ENCODE peak calls at places on chromosome 11, in five cellular contexts. L is HCT116, C is K562, Y is HepG2, D is GM12878. X is an unnamed sample.

GRCh38 chr11:58674609-58675008 is 52.1 kb downstream of the CNTF start:
- DNase-seq in L (no peak), C (no peak), Y (no peak), D (no peak), X (no peak)

GRCh38 chr11:105933666-105934065 is 88.4 kb downstream of the MSANTD4 start:
- DNase-seq in L (no peak), C (no peak), Y (no peak), D (no peak), X (no peak)

GRCh38 chr11:8839957-8840945 is 70.7 kb upstream of the AKIP1 start:
- DNase-seq in L (no peak), C (no peak), Y (peak; percentile 35), D (no peak), X (peak; percentile 50)

GRCh38 chr11:27353593-27354358 is 9.2 kb downstream of the CCDC34 start:
- DNase-seq in L (no peak), C (no peak), Y (no peak), D (no peak), X (no peak)

GRCh38 chr11:122491486-122491885 is 164.0 kb upstream of the UBASH3B start:
- DNase-seq in L (no peak), C (no peak), Y (no peak), D (no peak), X (no peak)

GRCh38 chr11:7944123-7944522 is 2.6 kb upstream of the OR10A3 start:
- DNase-seq in L (no peak), C (no peak), Y (no peak), D (no peak), X (no peak)

GRCh38 chr11:115222218-115222862 is 281.9 kb downstream of the CADM1 start:
- DNase-seq in L (no peak), C (peak; percentile 2), Y (peak; percentile 30), D (peak; percentile 96), X (peak; percentile 28)

GRCh38 chr11:110830344-110831141 is 118.3 kb upstream of the ARHGAP20 start:
- DNase-seq in L (no peak), C (no peak), Y (no peak), D (no peak), X (peak; percentile 64)

GRCh38 chr11:11552688-11553087 is 69.1 kb downstream of the GALNT18 start:
- DNase-seq in L (no peak), C (no peak), Y (no peak), D (no peak), X (no peak)

GRCh38 chr11:126008956-126009355 is 53.7 kb downstream of the CDON start:
- DNase-seq in L (no peak), C (no peak), Y (no peak), D (no peak), X (no peak)

GRCh38 chr11:88520391-88520790 is 182.9 kb upstream of the CTSC start:
- DNase-seq in L (no peak), C (no peak), Y (no peak), D (no peak), X (no peak)

GRCh38 chr11:34250732-34251639 is 106.8 kb downstream of the ABTB2 start:
- DNase-seq in L (peak; percentile 75), C (peak; percentile 27), Y (no peak), D (no peak), X (peak; percentile 53)

GRCh38 chr11:1341928-1342524 is 32.6 kb upstream of the TOLLIP start:
- DNase-seq in L (no peak), C (no peak), Y (no peak), D (no peak), X (no peak)

GRCh38 chr11:131999084-131999483 is 628.7 kb downstream of the NTM start:
- DNase-seq in L (no peak), C (no peak), Y (no peak), D (no peak), X (peak; percentile 20)

GRCh38 chr11:121740902-121741301 is 288.1 kb upstream of the SORL1-AS1 start:
- DNase-seq in L (no peak), C (no peak), Y (no peak), D (no peak), X (no peak)

GRCh38 chr11:125948278-125949051 is 2.6 kb downstream of the VSIG10L2 start:
- DNase-seq in L (no peak), C (no peak), Y (no peak), D (no peak), X (no peak)

GRCh38 chr11:70471254-70471653 is 72.9 kb downstream of the CTTN start:
- DNase-seq in L (peak; percentile 23), C (peak; percentile 80), Y (no peak), D (no peak), X (peak; percentile 93)

GRCh38 chr11:100515087-100515486 is 172.0 kb upstream of the ARHGAP42 start:
- DNase-seq in L (no peak), C (no peak), Y (no peak), D (no peak), X (peak; percentile 83)

GRCh38 chr11:65973439-65974110 is 12.0 kb downstream of the SART1 start:
- DNase-seq in L (no peak), C (no peak), Y (no peak), D (no peak), X (no peak)

GRCh38 chr11:116693206-116694016 is 79.4 kb downstream of the BUD13 start:
- DNase-seq in L (no peak), C (no peak), Y (no peak), D (no peak), X (no peak)

GRCh38 chr11:19511066-19511412 is 201.6 kb upstream of the NAV2 start:
- DNase-seq in L (no peak), C (no peak), Y (no peak), D (no peak), X (no peak)

GRCh38 chr11:86748296-86748695 is 52.0 kb upstream of the PRSS23 start:
- DNase-seq in L (no peak), C (no peak), Y (no peak), D (no peak), X (no peak)

GRCh38 chr11:94754819-94755218 is 13.3 kb upstream of the AMOTL1 start:
- DNase-seq in L (no peak), C (no peak), Y (no peak), D (no peak), X (no peak)

GRCh38 chr11:18731949-18732821 is 6.2 kb upstream of the IGSF22 start:
- DNase-seq in L (peak; percentile 19), C (peak; percentile 67), Y (no peak), D (peak; percentile 24), X (peak; percentile 56)

GRCh38 chr11:114827043-114827442 is 148.7 kb downstream of the NXPE2 start:
- DNase-seq in L (no peak), C (no peak), Y (no peak), D (no peak), X (no peak)

GRCh38 chr11:117044287-117045035 is 53.8 kb downstream of the SIK3 start:
- DNase-seq in L (no peak), C (no peak), Y (no peak), D (no peak), X (no peak)

GRCh38 chr11:33949201-33949913 is 57.5 kb upstream of the LMO2 start:
- DNase-seq in L (no peak), C (no peak), Y (no peak), D (no peak), X (no peak)

GRCh38 chr11:67607507-67607906 is 771 bp downstream of the NDUFV1 start:
- DNase-seq in L (no peak), C (no peak), Y (no peak), D (no peak), X (no peak)
- H2AFZ ChIP-seq in L (no peak overlapping the region), C (no peak overlapping the region), Y (no peak overlapping the region), D (no peak overlapping the region), X (peak overlapping the region; percentile 66)

DNA sequence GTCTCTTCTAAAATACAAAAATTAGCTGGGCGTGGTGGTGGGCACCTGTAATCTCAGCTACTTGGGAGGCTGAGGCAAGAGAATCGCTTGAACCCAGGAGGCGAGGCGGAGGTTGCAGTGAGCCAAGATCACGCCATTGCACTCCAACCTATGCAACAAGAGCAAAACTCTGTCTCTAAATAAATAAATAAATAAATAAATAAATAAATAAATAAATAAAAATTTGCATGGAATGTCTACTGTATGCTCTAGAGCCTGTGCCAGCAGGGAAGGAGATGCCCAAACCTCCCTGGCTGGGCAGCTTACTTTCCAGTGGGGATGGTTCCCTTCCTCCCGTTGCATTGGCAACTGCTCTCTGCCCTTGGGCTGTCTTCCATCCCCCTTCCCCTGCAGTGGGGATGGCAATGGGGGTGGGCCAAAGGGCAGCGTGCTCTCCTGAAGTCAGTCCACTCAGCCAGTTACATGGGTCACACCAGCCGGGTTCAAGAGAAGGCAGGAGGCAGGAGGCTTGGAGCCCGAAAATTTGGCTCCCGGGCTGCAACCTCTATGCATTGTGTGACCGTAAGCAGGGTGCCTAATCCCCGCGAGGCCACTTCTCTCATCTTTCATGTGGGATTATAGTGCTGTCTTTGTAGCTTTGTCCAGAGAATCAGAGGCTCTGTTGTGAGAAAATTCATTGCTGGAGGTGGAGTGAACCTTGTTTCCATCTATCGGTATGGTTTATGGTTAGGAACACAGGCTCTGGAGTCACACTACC is 1.4 kb upstream of the LRRC10B start:
- DNase-seq in L (no peak), C (no peak), Y (no peak), D (no peak), X (no peak)
- TF ChIP-seq EZH2 in L (no peak), C (no peak), Y (no peak), D (no peak), X (no peak)

GRCh38 chr11:46695345-46696211 is 4.8 kb downstream of the ARHGAP1 start:
- DNase-seq in L (no peak), C (no peak), Y (peak; percentile 71), D (no peak), X (no peak)

GRCh38 chr11:46694607-46695006 is 5.8 kb downstream of the ARHGAP1 start:
- DNase-seq in L (no peak), C (no peak), Y (no peak), D (no peak), X (no peak)

GRCh38 chr11:46694095-46694494 is 6.3 kb downstream of the ARHGAP1 start:
- DNase-seq in L (no peak), C (peak; percentile 56), Y (no peak), D (no peak), X (no peak)

GRCh38 chr11:46692450-46692849 is 8.0 kb downstream of the ARHGAP1 start:
- DNase-seq in L (no peak), C (no peak), Y (no peak), D (no peak), X (no peak)

DNA sequence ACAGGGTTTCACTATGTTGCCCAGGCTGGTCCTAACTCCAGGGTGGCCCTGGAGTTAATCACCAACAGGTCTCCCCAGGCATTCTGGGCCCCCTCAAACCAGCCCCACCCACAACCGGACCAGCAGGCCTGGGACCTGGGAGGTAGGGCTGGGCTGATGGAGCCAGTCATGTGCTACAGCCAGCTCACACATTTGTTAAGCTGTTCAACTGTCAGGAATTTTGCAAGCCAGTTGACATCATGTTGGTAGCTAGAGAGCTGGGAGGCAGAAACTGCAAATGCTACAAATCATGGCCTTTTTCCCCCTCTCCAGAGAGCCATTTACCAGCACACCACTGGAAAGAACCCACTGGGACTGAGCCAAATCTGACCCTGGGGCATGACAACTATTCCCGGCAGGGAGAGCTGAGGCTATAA is 6.8 kb downstream of the ARHGAP1 start:
- DNase-seq in L (no peak), C (no peak), Y (no peak), D (no peak), X (no peak)
- TF ChIP-seq REST in L (no peak), C (no peak), Y (no peak), D (no peak), X (no peak)

GRCh38 chr11:119339581-119340334 is 925 bp downstream of the C1QTNF5 start:
- DNase-seq in L (no peak), C (peak; percentile 85), Y (peak; percentile 28), D (no peak), X (peak; percentile 88)

GRCh38 chr11:119337581-119338317 is 2.9 kb downstream of the C1QTNF5 start:
- DNase-seq in L (no peak), C (peak; percentile 36), Y (no peak), D (no peak), X (peak; percentile 84)

GRCh38 chr11:119340335-119341221 is at the start of gene C1QTNF5:
- DNase-seq in L (no peak), C (no peak), Y (no peak), D (no peak), X (peak; percentile 68)

GRCh38 chr11:119338318-119338890 is 2.3 kb downstream of the C1QTNF5 start:
- DNase-seq in L (peak; percentile 39), C (peak; percentile 89), Y (peak; percentile 57), D (no peak), X (peak; percentile 92)

GRCh38 chr11:119338946-119339580 is 1.6 kb downstream of the C1QTNF5 start:
- DNase-seq in L (no peak), C (no peak), Y (no peak), D (no peak), X (peak; percentile 24)
- H2AFZ ChIP-seq in L (no peak overlapping the region), C (peak overlapping the region; percentile 91), Y (no peak overlapping the region), D (no peak overlapping the region), X (peak overlapping the region; percentile 38)